ENCODE peak calls at places on chromosomes 2 and 18, in five cellular contexts. Z is stimulated activated naive B cell treated with anti-CD40 and anti-IgM and Interleukin-4, amounts not matched to agents 10 μg/mL and 1 μg/mL and 100 μg/mL, for 72 hours; F is activated T-cell treated with anti-CD3 and anti-CD28 coated beads, Interleukin-2, amount 50 U/mL, for 72 hours; V is SHP77; R is retina. E is an unnamed sample.

GRCh38 chr2:117523267-117523666 is 291.2 kb upstream of the DDX18 start:
- DNase-seq in V (peak; percentile 72), F (no peak), R (no peak), Z (no peak), E (peak; percentile 85)

GRCh38 chr2:127676906-127677305 is 1.6 kb upstream of the LIMS2 start:
- DNase-seq in R (no peak), F (no peak), Z (no peak), V (no peak), E (no peak)

GRCh38 chr18:79517322-79517721 is 121.6 kb downstream of the NFATC1 start:
- DNase-seq in V (no peak), R (no peak), F (peak; percentile 75), Z (no peak), E (no peak)

GRCh38 chr2:60285476-60286316 is 267.8 kb downstream of the BCL11A start:
- DNase-seq in R (no peak), Z (no peak), V (no peak), F (no peak), E (no peak)

GRCh38 chr2:240294514-240294913 is 140.9 kb upstream of the GPC1 start:
- DNase-seq in Z (no peak), F (no peak), R (no peak), V (no peak), E (no peak)

GRCh38 chr2:232418466-232419244 is 12.0 kb downstream of the ALPG start:
- DNase-seq in F (no peak), Z (no peak), R (peak; percentile 76), V (no peak), E (peak; percentile 84)

GRCh38 chr2:50691518-50691917 is 340.4 kb downstream of the NRXN1 start:
- DNase-seq in V (no peak), Z (no peak), F (no peak), R (peak; percentile 17), E (no peak)

GRCh38 chr2:120791961-120792295 is 56.3 kb downstream of the GLI2 start:
- DNase-seq in Z (no peak), F (no peak), R (no peak), V (no peak), E (peak; percentile 67)

GRCh38 chr18:58754544-58755068 is 83.3 kb downstream of the MALT1 start:
- DNase-seq in Z (peak; percentile 39), F (no peak), R (no peak), V (no peak), E (no peak)

GRCh38 chr2:99404039-99404799 is 67.0 kb downstream of the EIF5B start:
- DNase-seq in V (no peak), R (no peak), Z (no peak), F (no peak), E (peak; percentile 23)

GRCh38 chr18:50182516-50182915 is 12.4 kb downstream of the MYO5B start:
- DNase-seq in V (no peak), Z (no peak), R (no peak), F (no peak), E (no peak)

GRCh38 chr2:220814441-220814840 is 757.7 kb downstream of the EPHA4 start:
- DNase-seq in R (no peak), F (no peak), V (no peak), Z (no peak), E (peak; percentile 12)

GRCh38 chr2:23235292-23235691 is 149.7 kb upstream of the KLHL29 start:
- DNase-seq in F (no peak), V (no peak), Z (no peak), R (no peak), E (no peak)

GRCh38 chr2:127608061-127609011 is 37.6 kb upstream of the GPR17 start:
- DNase-seq in F (no peak), V (no peak), Z (no peak), R (no peak), E (no peak)

GRCh38 chr18:76874643-76875389 is 52.5 kb downstream of the ZNF236 start:
- DNase-seq in F (peak; percentile 50), V (no peak), R (peak; percentile 11), Z (no peak), E (peak; percentile 8)

GRCh38 chr2:239265681-239266435 is 135.0 kb downstream of the HDAC4 start:
- DNase-seq in R (no peak), F (no peak), V (no peak), Z (no peak), E (no peak)

GRCh38 chr2:54838585-54839035 is 115.1 kb downstream of the EML6 start:
- DNase-seq in V (peak; percentile 79), R (peak; percentile 78), Z (peak; percentile 29), F (peak; percentile 66), E (peak; percentile 81)

GRCh38 chr2:10525573-10526265 is 77.6 kb upstream of the ODC1 start:
- DNase-seq in V (no peak), F (no peak), R (no peak), Z (no peak), E (no peak)

GRCh38 chr2:20137131-20137571 is 85.7 kb upstream of the LAPTM4A start:
- DNase-seq in V (no peak), Z (no peak), F (no peak), R (no peak), E (peak; percentile 88)

GRCh38 chr2:219987830-219988229 is 360.4 kb downstream of the SLC4A3 start:
- DNase-seq in V (no peak), F (no peak), Z (no peak), R (no peak), E (no peak)

GRCh38 chr2:99101697-99102096 is 39.8 kb upstream of the C2orf15 start:
- DNase-seq in V (no peak), F (no peak), Z (no peak), R (no peak), E (no peak)

GRCh38 chr18:57333941-57334340 is 18.4 kb upstream of the ST8SIA3 start:
- DNase-seq in V (no peak), F (no peak), Z (no peak), R (no peak), E (no peak)

GRCh38 chr18:62485684-62486083 is 37.1 kb upstream of the ZCCHC2 start:
- DNase-seq in F (peak; percentile 8), Z (no peak), V (peak; percentile 84), R (no peak), E (peak; percentile 18)

GRCh38 chr18:50083708-50084107 is 111.2 kb downstream of the MYO5B start:
- DNase-seq in R (no peak), V (no peak), F (no peak), Z (no peak), E (no peak)

GRCh38 chr2:220033546-220033945 is 406.1 kb downstream of the SLC4A3 start:
- DNase-seq in Z (no peak), V (no peak), F (no peak), R (no peak), E (no peak)

GRCh38 chr2:16385341-16385740 is 280.3 kb downstream of the CYRIA start:
- DNase-seq in V (no peak), Z (no peak), F (no peak), R (no peak), E (no peak)

E was measured in left kidney.